ENCODE peak calls at places on chromosomes 2 and 18, in seven cellular contexts. S is transverse colon, H is pancreas, I is GM23338, F is A549, K is BJ, J is cardiac fibroblast. W is an unnamed sample.

GRCh38 chr2:138364554-138365162 is 136.9 kb upstream of the SPOPL start:
- DNase-seq in S (no peak), H (no peak), I (no peak), F (no peak), K (peak), J (peak), W (peak)

GRCh38 chr18:10950876-10951630 is 198.3 kb downstream of the PIEZO2 start:
- DNase-seq in S (no peak), H (peak), I (no peak), F (no peak), K (no peak), J (no peak), W (peak)

GRCh38 chr2:1643220-1643619 is 101.1 kb downstream of the PXDN start:
- DNase-seq in S (no peak), H (no peak), I (no peak), F (no peak), K (no peak), J (no peak), W (no peak)

GRCh38 chr2:162694255-162694654 is 144.3 kb downstream of the KCNH7 start:
- DNase-seq in S (no peak), H (no peak), I (no peak), F (no peak), K (no peak), J (no peak), W (no peak)

GRCh38 chr2:232328516-232329460 is 49.8 kb upstream of the ALPP start:
- DNase-seq in S (no peak), H (no peak), I (no peak), F (no peak), K (no peak), J (no peak), W (no peak)

GRCh38 chr2:45712538-45712937 is 61.1 kb downstream of the PRKCE start:
- DNase-seq in S (peak), H (no peak), I (no peak), F (no peak), K (no peak), J (no peak), W (no peak)

GRCh38 chr2:54657664-54658083 is 65.8 kb upstream of the EML6 start:
- DNase-seq in S (peak), H (peak), I (peak), F (peak), K (no peak), J (peak), W (peak)

GRCh38 chr18:75926811-75927210 is 499.3 kb upstream of the SMIM21 start:
- DNase-seq in S (no peak), H (no peak), I (no peak), F (no peak), K (no peak), J (no peak), W (no peak)

GRCh38 chr18:159037-159652 is 788 bp downstream of the USP14 start:
- DNase-seq in S (no peak), H (no peak), I (peak), F (peak), K (no peak), J (peak), W (peak)

GRCh38 chr2:44246436-44246835 is 28.8 kb upstream of the SLC3A1 start:
- DNase-seq in S (no peak), H (no peak), I (no peak), F (no peak), K (no peak), J (no peak), W (no peak)

GRCh38 chr2:43426305-43427031 is 169.4 kb downstream of the THADA start:
- DNase-seq in S (peak), H (peak), I (no peak), F (peak), K (peak), J (peak), W (peak)

GRCh38 chr2:2619995-2620394 is 288.9 kb upstream of the MYT1L start:
- DNase-seq in S (no peak), H (no peak), I (no peak), F (no peak), K (no peak), J (no peak), W (no peak)

GRCh38 chr2:71807969-71808451 is 339.7 kb downstream of the CYP26B1 start:
- DNase-seq in S (peak), H (no peak), I (no peak), F (no peak), K (no peak), J (no peak), W (peak)

GRCh38 chr18:55100817-55101457 is 141.7 kb upstream of the CCDC68 start:
- DNase-seq in S (no peak), H (no peak), I (no peak), F (peak), K (no peak), J (peak), W (peak)

GRCh38 chr2:197613509-197613987 is 61.8 kb downstream of the RFTN2 start:
- DNase-seq in S (no peak), H (no peak), I (no peak), F (no peak), K (no peak), J (peak), W (no peak)

GRCh38 chr18:51513525-51513924 is 316.0 kb upstream of the MEX3C start:
- DNase-seq in S (no peak), H (no peak), I (no peak), F (no peak), K (no peak), J (no peak), W (no peak)

GRCh38 chr2:128451084-128451483 is 132.4 kb upstream of the HS6ST1 start:
- DNase-seq in S (no peak), H (no peak), I (no peak), F (no peak), K (no peak), J (no peak), W (no peak)

GRCh38 chr2:149715005-149715592 is 127.5 kb upstream of the MMADHC start:
- DNase-seq in S (no peak), H (peak), I (peak), F (peak), K (no peak), J (peak), W (peak)

GRCh38 chr2:235856151-235856819 is 311.9 kb downstream of the GBX2 start:
- DNase-seq in S (no peak), H (no peak), I (no peak), F (no peak), K (no peak), J (peak), W (no peak)

GRCh38 chr2:38666578-38666926 is 638 bp downstream of the GALM start:
- DNase-seq in S (peak), H (no peak), I (peak), F (no peak), K (no peak), J (peak), W (peak)

GRCh38 chr2:85628658-85629057 is 12.7 kb downstream of the USP39 start:
- DNase-seq in S (no peak), H (no peak), I (no peak), F (no peak), K (no peak), J (no peak), W (no peak)

GRCh38 chr2:224883700-224884099 is 158.6 kb downstream of the DOCK10 start:
- DNase-seq in S (no peak), H (no peak), I (no peak), F (no peak), K (no peak), J (no peak), W (no peak)

GRCh38 chr2:234823877-234824376 is 127.9 kb upstream of the SH3BP4 start:
- DNase-seq in S (no peak), H (peak), I (no peak), F (peak), K (peak), J (peak), W (peak)

GRCh38 chr18:33751613-33752221 is 173.7 kb downstream of the ASXL3 start:
- DNase-seq in S (no peak), H (no peak), I (peak), F (no peak), K (no peak), J (peak), W (peak)

GRCh38 chr18:27004056-27004829 is 138.7 kb upstream of the AQP4 start:
- DNase-seq in S (no peak), H (no peak), I (peak), F (no peak), K (no peak), J (peak), W (peak)

GRCh38 chr2:101869527-101869926 is 122.2 kb upstream of the IL1R2 start:
- DNase-seq in S (no peak), H (no peak), I (no peak), F (no peak), K (no peak), J (no peak), W (no peak)

GRCh38 chr2:218745160-218745558 is 34.5 kb downstream of the TTLL4 start:
- DNase-seq in S (no peak), H (no peak), I (no peak), F (no peak), K (no peak), J (peak), W (no peak)

GRCh38 chr2:142603761-142604160 is 273.7 kb upstream of the KYNU start:
- DNase-seq in S (no peak), H (no peak), I (no peak), F (no peak), K (no peak), J (peak), W (no peak)

GRCh38 chr2:48107326-48107925 is 201.1 kb upstream of the FBXO11 start:
- DNase-seq in S (no peak), H (no peak), I (peak), F (peak), K (no peak), J (peak), W (peak)

GRCh38 chr2:235594041-235594440 is 100.2 kb downstream of the AGAP1 start:
- DNase-seq in S (no peak), H (no peak), I (peak), F (peak), K (no peak), J (peak), W (peak)

GRCh38 chr2:36468463-36469266 is 113.1 kb downstream of the CRIM1 start:
- DNase-seq in S (no peak), H (no peak), I (no peak), F (no peak), K (no peak), J (peak), W (peak)

GRCh38 chr2:152200562-152201465 is 25.3 kb upstream of the STAM2 start:
- DNase-seq in S (peak), H (peak), I (peak), F (peak), K (peak), J (peak), W (peak)

GRCh38 chr2:234792566-234792965 is 159.3 kb upstream of the SH3BP4 start:
- DNase-seq in S (no peak), H (no peak), I (peak), F (no peak), K (no peak), J (peak), W (no peak)

GRCh38 chr2:146873646-146874259 is 971.1 kb upstream of the ACVR2A start:
- DNase-seq in S (no peak), H (no peak), I (no peak), F (no peak), K (no peak), J (no peak), W (no peak)

GRCh38 chr18:45365835-45366234 is 249.4 kb upstream of the SLC14A2 start:
- DNase-seq in S (no peak), H (no peak), I (no peak), F (no peak), K (peak), J (no peak), W (no peak)

GRCh38 chr2:136844546-136844945 is 79.2 kb downstream of the THSD7B start:
- DNase-seq in S (no peak), H (no peak), I (no peak), F (no peak), K (no peak), J (no peak), W (no peak)

GRCh38 chr18:33316146-33316587 is 124.4 kb downstream of the CCDC178 start:
- DNase-seq in S (no peak), H (no peak), I (peak), F (no peak), K (no peak), J (no peak), W (no peak)

GRCh38 chr18:46343456-46343855 is 239.3 kb downstream of the HAUS1 start:
- DNase-seq in S (no peak), H (no peak), I (no peak), F (no peak), K (no peak), J (no peak), W (no peak)

GRCh38 chr18:25235648-25236047 is 116.3 kb downstream of the ZNF521 start:
- DNase-seq in S (no peak), H (no peak), I (no peak), F (no peak), K (no peak), J (no peak), W (no peak)

GRCh38 chr18:25234740-25235345 is 117.1 kb downstream of the ZNF521 start:
- DNase-seq in S (no peak), H (no peak), I (no peak), F (no peak), K (no peak), J (no peak), W (no peak)

GRCh38 chr18:25234363-25234639 is 117.7 kb downstream of the ZNF521 start:
- DNase-seq in S (no peak), H (no peak), I (no peak), F (no peak), K (no peak), J (no peak), W (no peak)

GRCh38 chr18:25231327-25231691 is 120.7 kb downstream of the ZNF521 start:
- DNase-seq in S (no peak), H (no peak), I (no peak), F (no peak), K (no peak), J (no peak), W (no peak)

GRCh38 chr18:25233582-25234362 is 118.2 kb downstream of the ZNF521 start:
- DNase-seq in S (no peak), H (no peak), I (no peak), F (no peak), K (peak), J (peak), W (peak)
- H3K4me3 ChIP-seq in S (no peak), H (no peak), I (no peak), F (no peak), K (peak), J (no peak), W (peak)

GRCh38 chr2:28419003-28419704 is 26.5 kb downstream of the FOSL2 start:
- DNase-seq in S (peak), H (no peak), I (peak), F (no peak), K (no peak), J (no peak), W (no peak)
- TF ChIP-seq CTCF in S (no peak), H (no peak), I (peak), F (peak), K (no peak), J (no peak), W (no peak)

DNA sequence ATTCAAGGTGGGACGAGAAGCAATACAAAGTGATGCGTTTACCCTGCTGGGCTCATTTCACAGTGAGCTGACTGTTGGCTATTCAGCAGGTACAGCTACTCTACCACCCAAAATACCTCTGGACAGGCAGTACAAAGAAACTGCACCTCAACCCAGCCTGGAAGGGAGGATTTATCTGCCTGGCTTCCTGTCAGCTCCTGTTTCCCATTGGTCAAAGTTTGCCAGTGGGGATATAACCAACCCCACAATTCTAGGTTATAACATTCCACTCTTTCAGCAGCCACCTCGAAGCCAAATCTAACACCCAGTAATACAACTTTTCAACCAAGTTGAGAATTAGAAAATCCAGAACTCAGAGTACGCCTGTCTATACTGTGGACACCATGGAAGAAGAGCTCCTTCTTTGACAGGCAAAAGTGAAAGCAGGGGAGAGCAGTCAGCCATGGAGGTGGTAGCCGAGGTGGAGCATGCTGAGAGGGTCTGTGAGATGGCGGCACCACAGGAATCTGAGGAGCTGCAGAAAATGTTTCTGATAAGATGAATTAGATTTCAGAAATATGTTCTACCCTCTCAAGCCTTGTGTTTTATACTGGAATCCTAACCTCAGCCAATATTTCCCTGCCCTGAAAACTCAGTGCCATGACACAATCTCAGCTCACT is 10.8 kb downstream of the DUSP19 start:
- DNase-seq in S (no peak), H (no peak), I (no peak), F (no peak), K (no peak), J (no peak), W (no peak)
- H3K4me3 ChIP-seq in S (no peak), H (no peak), I (no peak), F (no peak), K (no peak), J (no peak), W (no peak)

DNA sequence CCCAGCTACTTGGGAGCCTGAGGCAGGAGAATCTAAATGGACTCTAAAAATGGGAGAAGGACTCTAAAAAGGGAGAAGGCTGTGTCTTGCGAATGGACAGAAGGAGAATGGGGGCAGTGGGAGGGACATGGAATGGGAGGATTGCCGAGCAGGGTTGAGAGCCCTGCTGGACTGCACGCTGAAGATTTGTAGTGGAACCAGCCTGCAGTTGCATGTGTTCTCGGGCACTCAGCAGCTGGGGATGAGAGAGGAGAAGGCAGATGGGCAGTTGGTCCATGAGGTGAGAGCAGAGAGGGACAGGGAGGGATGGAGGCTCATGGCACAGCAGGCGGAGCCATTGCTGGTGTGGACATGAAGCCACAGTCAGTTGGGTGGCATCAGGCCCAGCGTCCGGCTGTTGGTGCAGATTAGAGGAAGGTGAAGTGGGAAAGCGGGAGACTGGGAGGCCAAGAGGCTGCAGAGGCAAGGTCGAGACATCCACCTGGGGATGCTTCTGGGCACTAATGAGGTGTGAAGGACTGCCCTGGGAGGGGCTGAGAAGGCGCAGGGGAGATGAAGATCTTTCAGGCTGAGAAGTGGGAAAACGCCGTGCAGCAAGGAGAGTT is 40.7 kb downstream of the DCDC2C start:
- DNase-seq in S (no peak), H (no peak), I (no peak), F (no peak), K (no peak), J (no peak), W (no peak)
- TF ChIP-seq CTCF in S (no peak), H (no peak), I (no peak), F (no peak), K (no peak), J (no peak), W (no peak)

GRCh38 chr2:195047955-195048354 is 609.1 kb upstream of the SLC39A10 start:
- DNase-seq in S (no peak), H (no peak), I (no peak), F (no peak), K (no peak), J (no peak), W (no peak)
- H3K4me3 ChIP-seq in S (no peak), H (no peak), I (no peak), F (no peak), K (no peak), J (no peak), W (no peak)

GRCh38 chr18:23740105-23740830 is 51.0 kb downstream of the LAMA3 start:
- DNase-seq in S (peak), H (no peak), I (no peak), F (no peak), K (no peak), J (peak), W (peak)
- TF ChIP-seq CTCF in S (no peak), H (no peak), I (no peak), F (no peak), K (no peak), J (no peak), W (no peak)

GRCh38 chr2:24702800-24703199 is 90.4 kb downstream of the PTRHD1 start:
- DNase-seq in S (no peak), H (no peak), I (no peak), F (peak), K (peak), J (peak), W (peak)
- H3K4me3 ChIP-seq in S (no peak), H (no peak), I (no peak), F (no peak), K (no peak), J (no peak), W (no peak)

GRCh38 chr18:23977709-23978483 is 36.7 kb upstream of the TTC39C start:
- DNase-seq in S (no peak), H (no peak), I (no peak), F (no peak), K (no peak), J (peak), W (peak)
- TF ChIP-seq CTCF in S (no peak), H (no peak), I (no peak), F (no peak), K (no peak), J (no peak), W (no peak)

W was measured in fibroblast of the aortic adventitia.